ENCODE peak calls at places on chromosome 11, in seven cellular contexts. Q is choroid plexus epithelial cell, W is kidney epithelial cell, U is RWPE1, L is heart left ventricle, B is endothelial cell of umbilical vein, C is BJ. Y is an unnamed sample.

GRCh38 chr11:70476669-70477068 is 78.3 kb downstream of the CTTN start:
- DNase-seq in Q (no peak), W (no peak), U (no peak), L (no peak), B (no peak), C (no peak), Y (no peak)

GRCh38 chr11:126336065-126336464 is 19.4 kb upstream of the ST3GAL4 start:
- DNase-seq in Q (no peak), W (no peak), U (no peak), L (peak), B (no peak), C (no peak), Y (no peak)

GRCh38 chr11:15711311-15711710 is 596.6 kb downstream of the INSC start:
- DNase-seq in Q (no peak), W (no peak), U (no peak), L (no peak), B (no peak), C (no peak), Y (no peak)

GRCh38 chr11:126310992-126311310 is 7.1 kb downstream of the DCPS start:
- DNase-seq in Q (no peak), W (no peak), U (no peak), L (no peak), B (no peak), C (no peak), Y (no peak)

GRCh38 chr11:118180300-118180703 is 3.9 kb upstream of the SCN2B start:
- DNase-seq in Q (peak), W (no peak), U (peak), L (peak), B (no peak), C (no peak), Y (no peak)

GRCh38 chr11:76253416-76253815 is 47.1 kb upstream of the WNT11 start:
- DNase-seq in Q (no peak), W (no peak), U (no peak), L (no peak), B (no peak), C (no peak), Y (no peak)

GRCh38 chr11:23127706-23128105 is 267.4 kb upstream of the CCDC179 start:
- DNase-seq in Q (no peak), W (no peak), U (no peak), L (no peak), B (no peak), C (no peak), Y (no peak)

GRCh38 chr11:119188887-119189286 is 3.6 kb downstream of the NHERF4 start:
- DNase-seq in Q (no peak), W (no peak), U (no peak), L (no peak), B (no peak), C (no peak), Y (no peak)

GRCh38 chr11:96112192-96113099 is 188.5 kb upstream of the MTMR2 start:
- DNase-seq in Q (peak), W (no peak), U (no peak), L (no peak), B (no peak), C (no peak), Y (no peak)

GRCh38 chr11:75326439-75326810 is 25.0 kb downstream of the ARRB1 start:
- DNase-seq in Q (no peak), W (no peak), U (no peak), L (no peak), B (no peak), C (no peak), Y (peak)

DNA sequence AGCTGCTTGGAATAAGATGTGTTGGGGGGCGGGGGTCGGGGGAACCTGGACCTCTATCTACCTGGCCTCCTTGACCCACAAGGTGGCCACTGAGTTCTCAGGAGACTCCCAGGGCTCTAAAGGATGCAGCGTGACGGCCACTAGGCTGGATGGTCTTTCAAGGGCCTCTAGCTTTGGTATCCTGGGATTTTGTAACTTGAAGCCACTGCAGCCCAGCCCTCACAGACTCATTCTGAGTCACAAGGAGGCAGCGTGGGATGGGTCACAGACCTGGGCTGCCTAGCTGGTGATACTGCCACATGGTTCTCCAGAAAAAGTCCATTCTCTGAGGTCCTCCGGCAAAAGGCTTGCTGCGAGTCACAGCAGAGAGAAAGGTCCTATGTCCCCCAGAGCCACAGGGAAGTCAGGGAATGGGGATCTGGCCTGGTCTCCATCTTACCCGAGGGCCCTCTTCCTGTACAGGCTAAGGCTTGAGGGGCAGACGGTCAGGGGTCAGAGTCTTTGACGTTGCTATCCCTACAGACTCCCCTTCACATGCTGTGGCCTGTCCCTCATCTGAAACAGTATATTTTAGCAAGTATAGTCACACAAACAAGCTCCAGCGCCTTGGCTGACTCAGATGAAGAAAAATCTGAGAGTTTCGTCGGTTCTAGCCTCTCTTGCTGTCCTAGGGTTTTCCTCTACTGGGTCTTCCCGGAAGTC is 52.4 kb downstream of the KCNC1 start:
- DNase-seq in Q (peak), W (peak), U (peak), L (peak), B (no peak), C (peak), Y (peak)
- TF ChIP-seq CTCF in Q (no peak), W (no peak), U (no peak), L (no peak), B (no peak), C (no peak), Y (no peak)

DNA sequence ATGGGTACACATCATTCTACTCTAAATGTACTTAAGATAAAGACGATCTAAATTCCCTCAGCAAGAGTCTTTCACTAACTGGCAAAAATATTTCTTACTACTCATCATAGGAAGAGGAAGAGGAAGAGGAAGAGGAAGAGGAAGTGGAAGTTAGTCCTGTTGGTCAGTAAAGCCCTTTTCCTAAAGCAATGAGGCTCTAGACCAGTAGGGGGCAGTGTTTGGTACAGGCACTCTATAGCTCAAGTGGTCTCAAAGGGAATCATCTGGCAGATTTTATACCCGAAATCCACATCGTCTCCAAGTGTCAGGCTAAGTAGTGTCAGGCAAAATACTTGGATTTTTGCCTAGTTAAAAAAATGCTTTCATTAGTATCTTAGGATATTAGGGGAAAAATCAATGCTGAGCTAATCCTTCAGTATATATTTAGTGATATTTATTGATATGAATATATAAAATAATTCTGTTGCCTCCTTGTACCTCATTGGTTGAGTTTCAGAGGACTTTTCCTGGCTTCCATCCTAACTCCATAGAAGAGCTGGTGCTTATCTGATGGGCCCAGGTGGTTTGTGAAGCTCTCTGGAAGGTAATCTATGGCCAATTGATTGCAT is 7.7 kb downstream of the BLID start:
- DNase-seq in Q (peak), W (no peak), U (no peak), L (no peak), B (peak), C (no peak), Y (peak)
- TF ChIP-seq CTCF in Q (peak), W (peak), U (peak), L (peak), B (peak), C (peak), Y (peak)

GRCh38 chr11:100801225-100801999 is 114.3 kb downstream of the ARHGAP42 start:
- DNase-seq in Q (no peak), W (no peak), U (no peak), L (no peak), B (no peak), C (no peak), Y (no peak)
- TF ChIP-seq CTCF in Q (no peak), W (no peak), U (no peak), L (no peak), B (no peak), C (no peak), Y (no peak)

GRCh38 chr11:83713701-83714100 is 427.5 kb upstream of the CCDC90B start:
- DNase-seq in Q (peak), W (no peak), U (no peak), L (no peak), B (no peak), C (no peak), Y (peak)

GRCh38 chr11:83715927-83716525 is 429.9 kb upstream of the CCDC90B start:
- DNase-seq in Q (no peak), W (no peak), U (no peak), L (no peak), B (no peak), C (no peak), Y (no peak)

GRCh38 chr11:83706581-83706980 is 420.4 kb upstream of the CCDC90B start:
- DNase-seq in Q (no peak), W (no peak), U (no peak), L (no peak), B (no peak), C (no peak), Y (peak)

GRCh38 chr11:83709434-83709833 is 423.3 kb upstream of the CCDC90B start:
- DNase-seq in Q (no peak), W (no peak), U (no peak), L (no peak), B (no peak), C (no peak), Y (no peak)

DNA sequence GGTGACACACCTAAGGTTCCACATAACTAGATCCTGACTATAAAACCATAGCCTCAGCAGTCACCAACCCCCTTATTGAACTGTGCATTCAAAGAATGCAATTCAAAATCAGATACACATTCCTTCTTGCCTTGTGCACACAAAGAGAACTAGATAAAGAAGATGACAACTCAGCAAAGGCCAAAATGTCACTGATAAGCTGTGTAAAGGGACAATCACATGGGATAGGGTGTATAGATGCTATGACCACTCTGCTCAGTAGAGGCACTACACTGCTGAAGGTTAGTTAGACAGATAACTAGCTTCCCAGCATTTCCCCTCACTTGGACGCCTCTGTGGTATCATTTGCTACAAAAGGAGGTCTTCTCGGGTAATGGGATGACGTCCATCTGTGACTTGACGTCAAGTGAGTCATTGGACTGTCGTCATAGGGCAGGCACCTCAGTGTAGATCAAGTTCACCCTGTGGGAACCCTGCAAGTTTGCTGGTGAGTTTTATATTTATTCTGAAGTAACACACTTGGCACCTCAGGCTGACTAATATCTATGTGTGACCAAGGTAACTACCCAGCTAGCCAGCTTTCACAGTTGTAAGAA is 425.0 kb upstream of the CCDC90B start:
- DNase-seq in Q (no peak), W (no peak), U (no peak), L (no peak), B (no peak), C (no peak), Y (no peak)
- TF ChIP-seq CTCF in Q (no peak), W (no peak), U (no peak), L (no peak), B (no peak), C (no peak), Y (no peak)

GRCh38 chr11:114395776-114396175 is 4.5 kb downstream of the C11orf71 start:
- DNase-seq in Q (peak), W (no peak), U (peak), L (no peak), B (peak), C (no peak), Y (peak)
- TF ChIP-seq CTCF in Q (peak), W (peak), U (no peak), L (no peak), B (peak), C (peak), Y (peak)

GRCh38 chr11:32893947-32894827 is 1.6 kb downstream of the QSER1 start:
- DNase-seq in Q (peak), W (peak), U (peak), L (no peak), B (peak), C (peak), Y (peak)

GRCh38 chr11:32895471-32895870 is 2.9 kb downstream of the QSER1 start:
- DNase-seq in Q (no peak), W (no peak), U (no peak), L (no peak), B (no peak), C (no peak), Y (no peak)

GRCh38 chr11:32892355-32893090 is at the start of gene QSER1:
- DNase-seq in Q (peak), W (no peak), U (peak), L (peak), B (peak), C (no peak), Y (peak)

GRCh38 chr11:32891657-32892354 is 805 bp upstream of the QSER1 start:
- DNase-seq in Q (peak), W (no peak), U (no peak), L (no peak), B (peak), C (no peak), Y (peak)

DNA sequence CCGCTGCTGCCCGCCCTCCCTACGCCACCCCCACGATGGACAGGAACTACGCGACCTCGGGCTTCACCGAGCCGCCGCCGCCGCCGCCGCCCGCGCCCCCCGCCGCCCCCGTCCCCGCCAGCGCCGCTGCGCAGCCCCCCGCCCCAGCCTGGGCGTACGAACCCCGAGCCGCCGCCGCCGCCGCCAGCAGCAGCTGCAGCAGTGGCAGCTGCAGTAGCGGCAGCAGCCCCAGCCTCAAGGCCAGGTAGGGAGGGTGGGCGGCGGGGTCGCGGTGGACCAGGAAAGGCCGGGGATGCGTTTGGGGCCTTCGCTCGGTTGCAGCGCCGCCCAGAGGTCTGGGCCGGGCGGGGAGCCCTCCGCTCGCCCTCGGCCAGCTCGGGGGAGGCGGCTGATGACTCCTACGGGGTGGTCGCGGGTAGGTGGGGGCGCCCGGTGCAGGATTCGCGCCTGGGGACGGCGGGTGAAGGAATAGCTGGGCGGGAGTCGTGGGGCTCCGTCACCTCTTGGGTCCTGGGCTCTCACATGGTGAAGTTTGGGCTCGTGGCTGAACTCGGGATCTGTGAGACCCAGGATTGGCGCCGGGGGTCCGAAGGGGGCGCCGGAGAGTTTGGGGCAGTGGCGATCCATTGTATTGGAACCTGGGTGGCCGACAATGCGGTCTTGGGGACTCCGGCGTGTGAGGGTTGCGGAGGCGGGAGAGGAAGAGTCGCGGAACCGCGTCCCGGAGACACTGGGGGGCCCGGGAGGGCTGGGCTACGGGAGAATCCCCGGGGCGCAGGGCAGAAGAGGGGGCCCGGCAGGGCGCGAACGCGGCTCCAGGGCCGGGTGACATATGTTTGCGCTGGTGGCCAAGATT is 708 bp downstream of the QSER1 start:
- DNase-seq in Q (peak), W (no peak), U (peak), L (peak), B (peak), C (no peak), Y (peak)
- TF ChIP-seq CTCF in Q (peak), W (peak), U (peak), L (no peak), B (peak), C (peak), Y (peak)

GRCh38 chr11:64251986-64252837 is 882 bp downstream of the PLCB3 start:
- DNase-seq in Q (no peak), W (no peak), U (no peak), L (peak), B (no peak), C (no peak), Y (peak)
- TF ChIP-seq CTCF in Q (peak), W (peak), U (peak), L (no peak), B (peak), C (peak), Y (no peak)

GRCh38 chr11:84564867-84565184 is 1062.3 kb downstream of the DLG2 start:
- DNase-seq in Q (no peak), W (no peak), U (no peak), L (no peak), B (no peak), C (no peak), Y (no peak)
- TF ChIP-seq CTCF in Q (no peak), W (no peak), U (peak), L (no peak), B (no peak), C (no peak), Y (no peak)